ENCODE peak calls at places on chromosomes 11 and 22, in ten cellular contexts. One of them, this sample, is unnamed.

GRCh38 chr11:34823197-34823596 is 93.0 kb downstream of the APIP start:
- DNase-seq in body of pancreas: no peak
- DNase-seq in NCI-H146: no peak
- DNase-seq in HTR-8/SVneo: no peak
- DNase-seq in pancreas: no peak
- DNase-seq in PC-3: no peak
- DNase-seq in COR-L47: no peak
- DNase-seq in NCI-H1417: no peak
- DNase-seq in T follicular helper cell: no peak
- DNase-seq in head of caudate nucleus: no peak
- DNase-seq in this sample: no peak

GRCh38 chr11:537622-538430 is 499 bp downstream of the LRRC56 start:
- DNase-seq in body of pancreas: no peak
- DNase-seq in NCI-H146: no peak
- DNase-seq in HTR-8/SVneo: no peak
- DNase-seq in pancreas: peak; percentile 16
- DNase-seq in PC-3: no peak
- DNase-seq in COR-L47: no peak
- DNase-seq in NCI-H1417: no peak
- DNase-seq in T follicular helper cell: no peak
- DNase-seq in head of caudate nucleus: no peak
- DNase-seq in this sample: no peak

GRCh38 chr11:75560644-75561043 is 1.4 kb upstream of the SERPINH1 start:
- DNase-seq in body of pancreas: no peak
- DNase-seq in NCI-H146: no peak
- DNase-seq in HTR-8/SVneo: no peak
- DNase-seq in pancreas: no peak
- DNase-seq in PC-3: no peak
- DNase-seq in COR-L47: no peak
- DNase-seq in NCI-H1417: no peak
- DNase-seq in T follicular helper cell: no peak
- DNase-seq in head of caudate nucleus: no peak
- DNase-seq in this sample: no peak

GRCh38 chr11:69654660-69655478 is 13.9 kb downstream of the CCND1 start:
- DNase-seq in body of pancreas: peak; percentile 18
- DNase-seq in NCI-H146: peak; percentile 44
- DNase-seq in HTR-8/SVneo: no peak
- DNase-seq in pancreas: no peak
- DNase-seq in PC-3: peak; percentile 97
- DNase-seq in COR-L47: peak; percentile 50
- DNase-seq in NCI-H1417: no peak
- DNase-seq in T follicular helper cell: no peak
- DNase-seq in head of caudate nucleus: no peak
- DNase-seq in this sample: no peak

GRCh38 chr22:32622004-32622761 is 147.6 kb downstream of the FBXO7 start:
- DNase-seq in body of pancreas: peak; percentile 43
- DNase-seq in NCI-H146: no peak
- DNase-seq in HTR-8/SVneo: peak; percentile 55
- DNase-seq in pancreas: no peak
- DNase-seq in PC-3: no peak
- DNase-seq in COR-L47: no peak
- DNase-seq in NCI-H1417: no peak
- DNase-seq in T follicular helper cell: no peak
- DNase-seq in head of caudate nucleus: no peak
- DNase-seq in this sample: no peak

GRCh38 chr22:26398741-26399153 is 30.3 kb upstream of the ASPHD2 start:
- DNase-seq in body of pancreas: peak; percentile 65
- DNase-seq in NCI-H146: peak; percentile 25
- DNase-seq in HTR-8/SVneo: peak; percentile 41
- DNase-seq in pancreas: peak; percentile 15
- DNase-seq in PC-3: peak; percentile 68
- DNase-seq in COR-L47: peak; percentile 27
- DNase-seq in NCI-H1417: peak; percentile 60
- DNase-seq in T follicular helper cell: peak; percentile 30
- DNase-seq in head of caudate nucleus: peak; percentile 88
- DNase-seq in this sample: peak; percentile 74

GRCh38 chr11:3104961-3105790 is 48.0 kb upstream of the CARS1 start:
- DNase-seq in body of pancreas: no peak
- DNase-seq in NCI-H146: no peak
- DNase-seq in HTR-8/SVneo: no peak
- DNase-seq in pancreas: no peak
- DNase-seq in PC-3: no peak
- DNase-seq in COR-L47: no peak
- DNase-seq in NCI-H1417: no peak
- DNase-seq in T follicular helper cell: no peak
- DNase-seq in head of caudate nucleus: no peak
- DNase-seq in this sample: no peak

GRCh38 chr11:131810511-131810910 is 440.1 kb downstream of the NTM start:
- DNase-seq in body of pancreas: no peak
- DNase-seq in NCI-H146: no peak
- DNase-seq in HTR-8/SVneo: no peak
- DNase-seq in pancreas: no peak
- DNase-seq in PC-3: no peak
- DNase-seq in COR-L47: no peak
- DNase-seq in NCI-H1417: no peak
- DNase-seq in T follicular helper cell: no peak
- DNase-seq in head of caudate nucleus: no peak
- DNase-seq in this sample: no peak

GRCh38 chr11:9639099-9639498 is 24.8 kb upstream of the SWAP70 start:
- DNase-seq in body of pancreas: peak; percentile 19
- DNase-seq in NCI-H146: no peak
- DNase-seq in HTR-8/SVneo: no peak
- DNase-seq in pancreas: no peak
- DNase-seq in PC-3: no peak
- DNase-seq in COR-L47: no peak
- DNase-seq in NCI-H1417: no peak
- DNase-seq in T follicular helper cell: no peak
- DNase-seq in head of caudate nucleus: no peak
- DNase-seq in this sample: peak; percentile 29

GRCh38 chr11:2207773-2208621 is 36.4 kb upstream of the TH start:
- DNase-seq in body of pancreas: no peak
- DNase-seq in NCI-H146: no peak
- DNase-seq in HTR-8/SVneo: no peak
- DNase-seq in pancreas: no peak
- DNase-seq in PC-3: no peak
- DNase-seq in COR-L47: no peak
- DNase-seq in NCI-H1417: no peak
- DNase-seq in T follicular helper cell: no peak
- DNase-seq in head of caudate nucleus: peak; percentile 6
- DNase-seq in this sample: no peak

GRCh38 chr11:16043617-16044016 is 312.7 kb downstream of the SOX6 start:
- DNase-seq in body of pancreas: no peak
- DNase-seq in NCI-H146: no peak
- DNase-seq in HTR-8/SVneo: no peak
- DNase-seq in pancreas: no peak
- DNase-seq in PC-3: no peak
- DNase-seq in COR-L47: no peak
- DNase-seq in NCI-H1417: no peak
- DNase-seq in T follicular helper cell: no peak
- DNase-seq in head of caudate nucleus: no peak
- DNase-seq in this sample: no peak

GRCh38 chr11:114774599-114775365 is 96.5 kb downstream of the NXPE2 start:
- DNase-seq in body of pancreas: peak; percentile 12
- DNase-seq in NCI-H146: peak; percentile 73
- DNase-seq in HTR-8/SVneo: peak; percentile 31
- DNase-seq in pancreas: no peak
- DNase-seq in PC-3: peak; percentile 67
- DNase-seq in COR-L47: peak; percentile 67
- DNase-seq in NCI-H1417: peak; percentile 91
- DNase-seq in T follicular helper cell: no peak
- DNase-seq in head of caudate nucleus: peak; percentile 72
- DNase-seq in this sample: peak; percentile 3

GRCh38 chr11:64856382-64857227 is 12.2 kb upstream of the CDC42BPG start:
- DNase-seq in body of pancreas: peak; percentile 64
- DNase-seq in NCI-H146: no peak
- DNase-seq in HTR-8/SVneo: peak; percentile 53
- DNase-seq in pancreas: no peak
- DNase-seq in PC-3: peak; percentile 99
- DNase-seq in COR-L47: no peak
- DNase-seq in NCI-H1417: no peak
- DNase-seq in T follicular helper cell: no peak
- DNase-seq in head of caudate nucleus: peak; percentile 31
- DNase-seq in this sample: peak; percentile 93

GRCh38 chr11:13052130-13052541 is 43.0 kb downstream of the RASSF10 start:
- DNase-seq in body of pancreas: peak; percentile 68
- DNase-seq in NCI-H146: no peak
- DNase-seq in HTR-8/SVneo: no peak
- DNase-seq in pancreas: peak; percentile 51
- DNase-seq in PC-3: peak; percentile 81
- DNase-seq in COR-L47: no peak
- DNase-seq in NCI-H1417: no peak
- DNase-seq in T follicular helper cell: no peak
- DNase-seq in head of caudate nucleus: no peak
- DNase-seq in this sample: no peak

GRCh38 chr11:75428301-75428724 is 4.7 kb downstream of the KLHL35 start:
- DNase-seq in body of pancreas: peak; percentile 95
- DNase-seq in NCI-H146: no peak
- DNase-seq in HTR-8/SVneo: peak; percentile 90
- DNase-seq in pancreas: peak; percentile 91
- DNase-seq in PC-3: peak; percentile 99
- DNase-seq in COR-L47: no peak
- DNase-seq in NCI-H1417: no peak
- DNase-seq in T follicular helper cell: peak; percentile 48
- DNase-seq in head of caudate nucleus: peak; percentile 92
- DNase-seq in this sample: peak; percentile 81

GRCh38 chr11:7592706-7593105 is 78.9 kb downstream of the PPFIBP2 start:
- DNase-seq in body of pancreas: peak; percentile 56
- DNase-seq in NCI-H146: no peak
- DNase-seq in HTR-8/SVneo: no peak
- DNase-seq in pancreas: peak; percentile 22
- DNase-seq in PC-3: peak; percentile 25
- DNase-seq in COR-L47: no peak
- DNase-seq in NCI-H1417: no peak
- DNase-seq in T follicular helper cell: no peak
- DNase-seq in head of caudate nucleus: no peak
- DNase-seq in this sample: peak; percentile 86

GRCh38 chr22:29102300-29102699 is 29.5 kb downstream of the KREMEN1 start:
- DNase-seq in body of pancreas: no peak
- DNase-seq in NCI-H146: no peak
- DNase-seq in HTR-8/SVneo: no peak
- DNase-seq in pancreas: no peak
- DNase-seq in PC-3: no peak
- DNase-seq in COR-L47: no peak
- DNase-seq in NCI-H1417: no peak
- DNase-seq in T follicular helper cell: no peak
- DNase-seq in head of caudate nucleus: no peak
- DNase-seq in this sample: no peak

This sample was measured in MV-4-11.